ENCODE peak calls at places on chromosomes 2 and 18, in four cellular contexts. K is heart left ventricle, V is suprapubic skin, Q is HCT116. X is an unnamed sample.

GRCh38 chr2:179745615-179746263 is 115.7 kb downstream of the ZNF385B start:
- DNase-seq in Q (no peak), K (no peak), V (no peak), X (no peak)

GRCh38 chr18:62759704-62760402 is 44.5 kb downstream of the PHLPP1 start:
- DNase-seq in V (no peak), Q (no peak), K (no peak), X (no peak)

GRCh38 chr2:74573747-74574562 is 19.4 kb downstream of the DOK1 start:
- DNase-seq in Q (no peak), V (no peak), K (no peak), X (no peak)

GRCh38 chr2:68193774-68194372 is 36.2 kb downstream of the PNO1 start:
- DNase-seq in K (no peak), Q (no peak), V (no peak), X (no peak)

GRCh38 chr2:240603846-240604245 is 17.3 kb downstream of the CAPN10 start:
- DNase-seq in Q (no peak), V (peak), K (no peak), X (no peak)

GRCh38 chr2:142585785-142586184 is 291.7 kb upstream of the KYNU start:
- DNase-seq in V (no peak), K (no peak), Q (no peak), X (no peak)

GRCh38 chr2:28868611-28869010 is 1.5 kb downstream of the TRMT61B start:
- DNase-seq in V (no peak), K (no peak), Q (no peak), X (no peak)

GRCh38 chr2:120105360-120105759 is 92.5 kb downstream of the EPB41L5 start:
- DNase-seq in K (no peak), Q (no peak), V (no peak), X (no peak)

GRCh38 chr18:76209597-76209996 is 285.4 kb downstream of the ZNF516 start:
- DNase-seq in Q (no peak), K (no peak), V (no peak), X (no peak)

GRCh38 chr2:178414266-178415247 is 36.4 kb downstream of the PRKRA start:
- DNase-seq in K (peak), Q (peak), V (peak), X (peak)
- TF ChIP-seq POLR2A in K (no peak), Q (peak), V (no peak), X (peak)

DNA sequence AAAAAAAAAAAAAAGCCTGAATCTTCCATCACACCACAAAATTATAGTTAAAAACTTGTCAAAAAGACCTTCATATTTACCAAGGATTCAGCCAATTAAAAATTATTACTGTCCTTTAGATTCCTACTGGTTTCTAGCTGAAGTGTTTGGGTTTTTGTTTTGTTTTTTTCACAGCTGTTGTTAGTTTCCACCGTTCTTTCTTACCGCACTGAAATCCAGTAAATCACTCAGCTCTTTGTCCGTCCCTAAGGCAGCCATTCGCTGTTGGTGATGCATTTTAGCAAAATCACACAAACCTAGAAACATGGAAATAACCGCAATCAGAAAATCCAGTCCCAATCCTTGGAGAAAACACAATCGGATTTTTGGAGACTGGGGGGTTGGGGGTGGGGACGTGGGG is 1.2 kb downstream of the TCF4 start:
- DNase-seq in Q (no peak), V (no peak), K (no peak), X (no peak)
- H3K27ac ChIP-seq in Q (no peak), V (peak), K (peak), X (no peak)

DNA sequence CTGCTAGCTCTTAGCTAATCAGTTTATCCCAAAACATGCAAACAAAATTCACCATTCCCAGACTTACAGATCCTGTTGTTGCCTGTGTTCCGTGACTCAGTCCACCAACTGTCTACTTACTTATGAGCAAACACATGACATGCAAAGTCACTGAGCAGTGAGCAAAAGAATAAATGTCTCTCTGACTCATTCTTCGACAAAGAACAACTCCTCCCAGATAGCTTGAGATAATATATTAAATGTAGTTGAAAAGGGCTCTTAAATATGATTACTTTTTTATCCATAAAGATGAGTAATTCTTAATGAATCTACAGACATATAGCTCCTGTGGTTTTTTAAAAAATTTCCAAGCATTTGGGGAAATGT is 9.0 kb upstream of the CREG2 start:
- DNase-seq in Q (no peak), V (no peak), K (no peak), X (no peak)
- TF ChIP-seq POLR2A in Q (no peak), V (no peak), K (no peak), X (no peak)

GRCh38 chr2:96959406-96960110 is 26.8 kb downstream of the FAM178B start:
- DNase-seq in Q (no peak), V (no peak), K (no peak), X (no peak)
- H3K27ac ChIP-seq in Q (no peak), V (no peak), K (no peak), X (no peak)

GRCh38 chr2:96874099-96874831 is 4.4 kb upstream of the SEMA4C start:
- DNase-seq in V (no peak), K (no peak), Q (no peak), X (no peak)
- TF ChIP-seq POLR2A in V (no peak), K (no peak), Q (no peak), X (no peak)

GRCh38 chr2:221572180-221572820 is at the start of gene EPHA4:
- DNase-seq in K (peak), V (peak), Q (peak), X (peak)
- H3K27ac ChIP-seq in K (peak), V (peak), Q (peak), X (peak)

X was measured in right lobe of liver.